ENCODE peak calls at places on chromosomes 5 and 9, in five cellular contexts. P is effector memory CD4-positive, alpha-beta T cell; L is osteoblast; V is IMR-90; N is Ammon's horn. Z is an unnamed sample.

GRCh38 chr5:72472031-72472430 is 35.2 kb downstream of the ZNF366 start:
- DNase-seq in P (no peak), N (no peak), L (no peak), V (no peak), Z (no peak)

GRCh38 chr5:6452622-6453504 is 4.2 kb downstream of the UBE2QL1 start:
- DNase-seq in V (no peak), P (no peak), L (no peak), N (no peak), Z (no peak)

GRCh38 chr5:122291000-122291592 is 20.9 kb upstream of the SNCAIP start:
- DNase-seq in N (no peak), L (no peak), P (no peak), V (no peak), Z (peak; percentile 27)

GRCh38 chr5:180990086-180990888 is 1.6 kb downstream of the BTNL3 start:
- DNase-seq in V (no peak), P (no peak), L (no peak), N (no peak), Z (no peak)

GRCh38 chr5:179337227-179338122 is 7.8 kb downstream of the ADAMTS2 start:
- DNase-seq in L (no peak), N (no peak), P (no peak), V (no peak), Z (no peak)

GRCh38 chr9:136292591-136293448 is 11.1 kb downstream of the CCDC187 start:
- DNase-seq in V (no peak), P (no peak), N (no peak), L (no peak), Z (no peak)

GRCh38 chr9:5786370-5787127 is 46.4 kb downstream of the ERMP1 start:
- DNase-seq in P (no peak), V (peak; percentile 61), L (no peak), N (peak; percentile 64), Z (peak; percentile 45)

GRCh38 chr5:107269678-107270077 is 401.1 kb downstream of the EFNA5 start:
- DNase-seq in N (no peak), V (no peak), L (no peak), P (no peak), Z (no peak)

GRCh38 chr5:88438006-88438405 is 169.4 kb upstream of the TMEM161B start:
- DNase-seq in V (no peak), N (peak; percentile 13), P (no peak), L (no peak), Z (no peak)

GRCh38 chr5:136249678-136250266 is 56.8 kb upstream of the SMIM32 start:
- DNase-seq in N (peak; percentile 82), L (peak; percentile 73), V (peak; percentile 70), P (no peak), Z (peak; percentile 67)

Z was measured in foreskin fibroblast.